ENCODE peak calls at places on chromosomes 4 and X, in nine cellular contexts. One of them, this sample, is unnamed.
A peak's percentile ranks its signal among the peaks of the same experiment; 100 is the strongest.

GRCh38 chrX:56813318-56813837 is 84.3 kb downstream of the NBDY start:
- DNase-seq in suprapubic skin: peak; percentile 74
- DNase-seq in naive thymus-derived CD4-positive, alpha-beta T cell: peak; percentile 75
- DNase-seq in DND-41: peak; percentile 48
- DNase-seq in heart right ventricle: no peak
- DNase-seq in Peyer's patch: no peak
- DNase-seq in OCI-LY7: no peak
- DNase-seq in psoas muscle: peak; percentile 23
- DNase-seq in SJCRH30: peak; percentile 3
- DNase-seq in this sample: peak; percentile 35

GRCh38 chr4:184427093-184427492 is 47.3 kb downstream of the IRF2 start:
- DNase-seq in suprapubic skin: no peak
- DNase-seq in naive thymus-derived CD4-positive, alpha-beta T cell: no peak
- DNase-seq in DND-41: no peak
- DNase-seq in heart right ventricle: no peak
- DNase-seq in Peyer's patch: no peak
- DNase-seq in OCI-LY7: no peak
- DNase-seq in psoas muscle: no peak
- DNase-seq in SJCRH30: no peak
- DNase-seq in this sample: no peak

GRCh38 chrX:102849396-102849795 is 87.7 kb upstream of the RAB40AL start:
- DNase-seq in suprapubic skin: no peak
- DNase-seq in naive thymus-derived CD4-positive, alpha-beta T cell: no peak
- DNase-seq in DND-41: no peak
- DNase-seq in heart right ventricle: no peak
- DNase-seq in Peyer's patch: no peak
- DNase-seq in OCI-LY7: no peak
- DNase-seq in psoas muscle: no peak
- DNase-seq in SJCRH30: no peak
- DNase-seq in this sample: no peak

GRCh38 chr4:78634011-78634664 is 82.6 kb downstream of the ANXA3 start:
- DNase-seq in suprapubic skin: peak; percentile 80
- DNase-seq in naive thymus-derived CD4-positive, alpha-beta T cell: no peak
- DNase-seq in DND-41: no peak
- DNase-seq in heart right ventricle: no peak
- DNase-seq in Peyer's patch: no peak
- DNase-seq in OCI-LY7: no peak
- DNase-seq in psoas muscle: no peak
- DNase-seq in SJCRH30: no peak
- DNase-seq in this sample: no peak

GRCh38 chr4:803884-804283 is 22.0 kb downstream of the CPLX1 start:
- DNase-seq in suprapubic skin: peak; percentile 28
- DNase-seq in naive thymus-derived CD4-positive, alpha-beta T cell: no peak
- DNase-seq in DND-41: no peak
- DNase-seq in heart right ventricle: no peak
- DNase-seq in Peyer's patch: no peak
- DNase-seq in OCI-LY7: no peak
- DNase-seq in psoas muscle: no peak
- DNase-seq in SJCRH30: no peak
- DNase-seq in this sample: no peak

GRCh38 chr4:72312032-72312650 is 256.9 kb downstream of the ADAMTS3 start:
- DNase-seq in suprapubic skin: peak; percentile 72
- DNase-seq in naive thymus-derived CD4-positive, alpha-beta T cell: no peak
- DNase-seq in DND-41: no peak
- DNase-seq in heart right ventricle: peak; percentile 59
- DNase-seq in Peyer's patch: peak; percentile 51
- DNase-seq in OCI-LY7: no peak
- DNase-seq in psoas muscle: peak; percentile 60
- DNase-seq in SJCRH30: no peak
- DNase-seq in this sample: peak; percentile 66

GRCh38 chr4:4693258-4693657 is 151.4 kb upstream of the STX18 start:
- DNase-seq in suprapubic skin: no peak
- DNase-seq in naive thymus-derived CD4-positive, alpha-beta T cell: no peak
- DNase-seq in DND-41: no peak
- DNase-seq in heart right ventricle: no peak
- DNase-seq in Peyer's patch: no peak
- DNase-seq in OCI-LY7: no peak
- DNase-seq in psoas muscle: no peak
- DNase-seq in SJCRH30: no peak
- DNase-seq in this sample: no peak

GRCh38 chr4:145541266-145541770 is 59.7 kb downstream of the SMAD1 start:
- DNase-seq in suprapubic skin: no peak
- DNase-seq in naive thymus-derived CD4-positive, alpha-beta T cell: no peak
- DNase-seq in DND-41: no peak
- DNase-seq in heart right ventricle: no peak
- DNase-seq in Peyer's patch: no peak
- DNase-seq in OCI-LY7: no peak
- DNase-seq in psoas muscle: no peak
- DNase-seq in SJCRH30: no peak
- DNase-seq in this sample: no peak

GRCh38 chrX:124462931-124463330 is 116.6 kb downstream of the SH2D1A start:
- DNase-seq in suprapubic skin: no peak
- DNase-seq in naive thymus-derived CD4-positive, alpha-beta T cell: no peak
- DNase-seq in DND-41: no peak
- DNase-seq in heart right ventricle: no peak
- DNase-seq in Peyer's patch: no peak
- DNase-seq in OCI-LY7: no peak
- DNase-seq in psoas muscle: no peak
- DNase-seq in SJCRH30: no peak
- DNase-seq in this sample: no peak

DNA sequence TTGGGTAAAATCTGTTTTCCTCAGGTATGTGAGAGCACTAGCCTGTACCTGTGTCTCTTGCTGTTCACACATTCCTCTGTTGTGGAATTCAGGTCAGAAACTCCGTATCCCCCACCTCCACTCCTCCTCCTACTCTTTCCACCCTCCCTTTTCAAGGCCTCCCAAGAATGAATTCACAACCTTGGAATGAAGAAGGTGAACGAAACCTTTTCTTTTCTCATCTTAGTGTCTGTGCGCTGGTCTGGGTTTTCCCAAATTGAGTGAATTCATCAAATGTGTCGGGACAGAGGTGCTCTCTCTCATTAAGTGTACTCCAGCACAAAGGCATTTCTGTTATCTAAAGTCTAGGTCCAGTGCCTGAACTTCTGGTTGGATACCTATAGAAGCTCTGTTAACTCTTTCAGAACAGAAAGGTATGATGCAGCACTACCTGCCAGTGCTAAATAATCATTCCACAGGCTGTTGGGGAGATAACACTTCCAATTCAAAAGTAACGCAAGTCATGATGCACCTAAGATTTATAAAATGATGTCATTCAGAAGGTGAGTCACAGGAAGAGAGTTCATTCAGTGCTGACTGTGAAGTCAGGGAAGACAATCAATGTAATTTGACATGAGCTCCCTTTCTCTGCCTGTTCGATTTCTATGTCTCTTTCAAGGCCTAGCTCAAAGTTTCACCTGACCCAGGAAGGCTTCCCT is 41.9 kb downstream of the COL4A6 start:
- DNase-seq in suprapubic skin: no peak
- DNase-seq in naive thymus-derived CD4-positive, alpha-beta T cell: no peak
- DNase-seq in DND-41: no peak
- DNase-seq in heart right ventricle: no peak
- DNase-seq in Peyer's patch: no peak
- DNase-seq in OCI-LY7: no peak
- DNase-seq in psoas muscle: no peak
- DNase-seq in SJCRH30: no peak
- DNase-seq in this sample: no peak
- H3K27ac ChIP-seq in suprapubic skin: no peak overlapping the region
- H3K27ac ChIP-seq in naive thymus-derived CD4-positive, alpha-beta T cell: no peak overlapping the region
- H3K27ac ChIP-seq in DND-41: no peak overlapping the region
- H3K27ac ChIP-seq in heart right ventricle: no peak overlapping the region
- H3K27ac ChIP-seq in Peyer's patch: no peak overlapping the region
- H3K27ac ChIP-seq in OCI-LY7: no peak overlapping the region
- H3K27ac ChIP-seq in psoas muscle: no peak overlapping the region
- H3K27ac ChIP-seq in SJCRH30: no peak overlapping the region
- H3K27ac ChIP-seq in this sample: no peak overlapping the region

DNA sequence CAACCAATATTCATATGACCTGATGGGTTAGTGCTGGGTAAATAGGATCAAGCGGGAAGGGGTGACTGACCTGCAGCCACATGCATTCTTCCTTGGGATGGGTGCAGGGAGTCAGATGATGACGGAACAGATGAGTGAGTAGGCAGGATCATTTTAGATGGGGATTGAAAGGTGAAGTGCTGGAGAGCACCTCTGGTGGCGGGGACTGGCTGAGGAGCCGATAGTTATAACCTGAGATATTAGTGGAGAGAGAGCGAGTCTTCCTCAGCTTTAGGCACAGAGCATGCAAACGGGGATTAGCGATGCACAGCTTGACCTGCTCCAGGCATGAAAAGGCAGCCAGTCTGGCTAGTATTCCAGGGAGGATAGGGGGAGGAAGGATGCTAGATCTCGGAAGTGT is 99.1 kb downstream of the AFF1 start:
- DNase-seq in suprapubic skin: no peak
- DNase-seq in naive thymus-derived CD4-positive, alpha-beta T cell: no peak
- DNase-seq in DND-41: no peak
- DNase-seq in heart right ventricle: no peak
- DNase-seq in Peyer's patch: no peak
- DNase-seq in OCI-LY7: no peak
- DNase-seq in psoas muscle: no peak
- DNase-seq in SJCRH30: no peak
- DNase-seq in this sample: no peak
- H3K4me1 ChIP-seq in suprapubic skin: peaks cover 98% of the 10 kb centered on the region
- H3K4me1 ChIP-seq in naive thymus-derived CD4-positive, alpha-beta T cell: peaks cover 14% of the 10 kb centered on the region
- H3K4me1 ChIP-seq in DND-41: peaks cover 14% of the 10 kb centered on the region
- H3K4me1 ChIP-seq in heart right ventricle: peaks cover 98% of the 10 kb centered on the region
- H3K4me1 ChIP-seq in Peyer's patch: peaks cover 85% of the 10 kb centered on the region
- H3K4me1 ChIP-seq in OCI-LY7: peaks cover 54% of the 10 kb centered on the region
- H3K4me1 ChIP-seq in psoas muscle: peaks cover 99% of the 10 kb centered on the region
- H3K4me1 ChIP-seq in SJCRH30: peaks cover 46% of the 10 kb centered on the region
- H3K4me1 ChIP-seq in this sample: peaks cover 47% of the 10 kb centered on the region

GRCh38 chrX:155615938-155616337 is 3.2 kb upstream of the TMLHE start:
- DNase-seq in suprapubic skin: no peak
- DNase-seq in naive thymus-derived CD4-positive, alpha-beta T cell: no peak
- DNase-seq in DND-41: no peak
- DNase-seq in heart right ventricle: no peak
- DNase-seq in Peyer's patch: no peak
- DNase-seq in OCI-LY7: no peak
- DNase-seq in psoas muscle: no peak
- DNase-seq in SJCRH30: no peak
- DNase-seq in this sample: no peak

GRCh38 chrX:155613927-155614559 is 1.3 kb upstream of the TMLHE start:
- DNase-seq in suprapubic skin: no peak
- DNase-seq in naive thymus-derived CD4-positive, alpha-beta T cell: no peak
- DNase-seq in DND-41: no peak
- DNase-seq in heart right ventricle: no peak
- DNase-seq in Peyer's patch: no peak
- DNase-seq in OCI-LY7: no peak
- DNase-seq in psoas muscle: no peak
- DNase-seq in SJCRH30: no peak
- DNase-seq in this sample: no peak

GRCh38 chrX:155612312-155613224 is at the start of gene TMLHE:
- DNase-seq in suprapubic skin: peak; percentile 73
- DNase-seq in naive thymus-derived CD4-positive, alpha-beta T cell: peak; percentile 55
- DNase-seq in DND-41: peak; percentile 75
- DNase-seq in heart right ventricle: peak; percentile 76
- DNase-seq in Peyer's patch: peak; percentile 84
- DNase-seq in OCI-LY7: peak; percentile 43
- DNase-seq in psoas muscle: peak; percentile 73
- DNase-seq in SJCRH30: peak; percentile 70
- DNase-seq in this sample: peak; percentile 91

DNA sequence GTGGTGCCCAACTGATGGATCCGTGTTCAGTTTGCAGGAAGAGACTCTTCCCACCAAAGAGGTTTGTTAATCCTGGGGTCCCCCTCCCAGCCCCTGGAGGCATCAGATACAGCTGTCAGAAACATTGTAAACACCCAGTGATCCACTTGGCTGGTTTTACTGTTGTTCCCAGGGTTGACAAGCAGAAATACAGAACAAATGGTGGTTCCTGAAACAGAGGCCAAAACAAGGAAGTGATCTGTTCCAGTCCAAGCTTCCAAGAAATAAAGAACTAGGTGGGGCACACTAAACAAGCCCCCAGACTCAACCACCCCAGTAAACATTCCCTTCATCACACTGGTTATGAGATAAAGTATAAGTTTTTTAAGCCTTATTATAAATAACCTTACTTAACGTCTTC is 1.4 kb downstream of the TMLHE start:
- DNase-seq in suprapubic skin: no peak
- DNase-seq in naive thymus-derived CD4-positive, alpha-beta T cell: no peak
- DNase-seq in DND-41: no peak
- DNase-seq in heart right ventricle: no peak
- DNase-seq in Peyer's patch: no peak
- DNase-seq in OCI-LY7: no peak
- DNase-seq in psoas muscle: no peak
- DNase-seq in SJCRH30: no peak
- DNase-seq in this sample: no peak
- H3K4me3 ChIP-seq in suprapubic skin: peak overlapping the region; percentile 60
- H3K4me3 ChIP-seq in naive thymus-derived CD4-positive, alpha-beta T cell: peak overlapping the region; percentile 83
- H3K4me3 ChIP-seq in DND-41: peak overlapping the region; percentile 89
- H3K4me3 ChIP-seq in heart right ventricle: peak overlapping the region; percentile 66
- H3K4me3 ChIP-seq in Peyer's patch: no peak overlapping the region
- H3K4me3 ChIP-seq in OCI-LY7: peak overlapping the region; percentile 79
- H3K4me3 ChIP-seq in psoas muscle: peak overlapping the region; percentile 75
- H3K4me3 ChIP-seq in SJCRH30: no peak overlapping the region
- H3K4me3 ChIP-seq in this sample: peak overlapping the region; percentile 51

GRCh38 chrX:49106930-49107329 is 16.6 kb downstream of the GPKOW start:
- DNase-seq in suprapubic skin: no peak
- DNase-seq in naive thymus-derived CD4-positive, alpha-beta T cell: no peak
- DNase-seq in DND-41: peak; percentile 12
- DNase-seq in heart right ventricle: peak; percentile 13
- DNase-seq in Peyer's patch: no peak
- DNase-seq in OCI-LY7: peak; percentile 24
- DNase-seq in psoas muscle: no peak
- DNase-seq in SJCRH30: peak; percentile 29
- DNase-seq in this sample: no peak

GRCh38 chrX:49108641-49109040 is 14.9 kb downstream of the GPKOW start:
- DNase-seq in suprapubic skin: no peak
- DNase-seq in naive thymus-derived CD4-positive, alpha-beta T cell: no peak
- DNase-seq in DND-41: no peak
- DNase-seq in heart right ventricle: no peak
- DNase-seq in Peyer's patch: no peak
- DNase-seq in OCI-LY7: no peak
- DNase-seq in psoas muscle: no peak
- DNase-seq in SJCRH30: no peak
- DNase-seq in this sample: no peak

GRCh38 chrX:49116076-49116475 is 7.5 kb downstream of the GPKOW start:
- DNase-seq in suprapubic skin: no peak
- DNase-seq in naive thymus-derived CD4-positive, alpha-beta T cell: no peak
- DNase-seq in DND-41: no peak
- DNase-seq in heart right ventricle: no peak
- DNase-seq in Peyer's patch: no peak
- DNase-seq in OCI-LY7: no peak
- DNase-seq in psoas muscle: no peak
- DNase-seq in SJCRH30: no peak
- DNase-seq in this sample: no peak

GRCh38 chrX:49110417-49110816 is 13.1 kb downstream of the GPKOW start:
- DNase-seq in suprapubic skin: no peak
- DNase-seq in naive thymus-derived CD4-positive, alpha-beta T cell: no peak
- DNase-seq in DND-41: no peak
- DNase-seq in heart right ventricle: no peak
- DNase-seq in Peyer's patch: no peak
- DNase-seq in OCI-LY7: no peak
- DNase-seq in psoas muscle: no peak
- DNase-seq in SJCRH30: no peak
- DNase-seq in this sample: no peak

DNA sequence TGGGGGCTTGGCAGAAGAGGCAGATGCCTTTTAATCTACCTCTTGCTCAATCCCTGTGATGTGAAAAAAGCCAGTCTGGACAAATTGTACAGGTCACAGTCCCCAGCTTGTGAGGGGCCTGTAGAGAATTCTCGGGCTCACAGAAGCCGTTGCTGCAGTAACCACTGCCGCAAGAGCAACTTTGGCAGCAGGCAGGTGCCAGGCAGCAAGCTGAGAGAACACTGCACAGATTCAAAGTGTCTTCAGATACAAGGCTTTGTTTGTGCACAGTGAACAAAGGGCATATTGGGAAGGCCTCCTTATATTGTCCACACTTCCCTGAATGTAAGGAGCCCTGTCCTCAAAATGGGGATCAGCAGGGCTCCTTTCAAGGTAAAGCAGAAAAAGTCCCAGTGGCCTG is 11.7 kb downstream of the GPKOW start:
- DNase-seq in suprapubic skin: no peak
- DNase-seq in naive thymus-derived CD4-positive, alpha-beta T cell: no peak
- DNase-seq in DND-41: no peak
- DNase-seq in heart right ventricle: no peak
- DNase-seq in Peyer's patch: no peak
- DNase-seq in OCI-LY7: no peak
- DNase-seq in psoas muscle: no peak
- DNase-seq in SJCRH30: no peak
- DNase-seq in this sample: no peak
- H3K27ac ChIP-seq in suprapubic skin: no peak overlapping the region
- H3K27ac ChIP-seq in naive thymus-derived CD4-positive, alpha-beta T cell: no peak overlapping the region
- H3K27ac ChIP-seq in DND-41: no peak overlapping the region
- H3K27ac ChIP-seq in heart right ventricle: no peak overlapping the region
- H3K27ac ChIP-seq in Peyer's patch: no peak overlapping the region
- H3K27ac ChIP-seq in OCI-LY7: no peak overlapping the region
- H3K27ac ChIP-seq in psoas muscle: no peak overlapping the region
- H3K27ac ChIP-seq in SJCRH30: no peak overlapping the region
- H3K27ac ChIP-seq in this sample: no peak overlapping the region

This sample was measured in left lung.